ENCODE peak calls at places on chromosomes 16 and 17, in six cellular contexts. One of them, this sample, is unnamed.

GRCh38 chr17:45274033-45274432 is 12.1 kb upstream of the SPATA32 start:
- DNase-seq in SK-N-SH: no peak
- DNase-seq in PC-3: no peak
- DNase-seq in GM23338: no peak
- DNase-seq in MM.1S: no peak
- DNase-seq in neural progenitor cell: no peak
- DNase-seq in this sample: no peak

GRCh38 chr16:3023669-3024478 is at the start of the genes HCFC1R1 and THOC6:
- DNase-seq in neural progenitor cell: peak; percentile 99
- DNase-seq in SK-N-SH: peak; percentile 92
- DNase-seq in MM.1S: peak; percentile 99
- DNase-seq in PC-3: peak; percentile 96
- DNase-seq in GM23338: peak; percentile 100
- DNase-seq in this sample: peak; percentile 99

GRCh38 chr17:53032861-53033271 is 789.9 kb upstream of the KIF2B start:
- DNase-seq in PC-3: peak; percentile 60
- DNase-seq in neural progenitor cell: peak; percentile 87
- DNase-seq in SK-N-SH: peak; percentile 21
- DNase-seq in GM23338: peak; percentile 93
- DNase-seq in MM.1S: peak; percentile 79
- DNase-seq in this sample: peak; percentile 34

GRCh38 chr16:31475949-31476304 is 4.0 kb downstream of the TGFB1I1 start:
- DNase-seq in GM23338: peak; percentile 48
- DNase-seq in neural progenitor cell: no peak
- DNase-seq in MM.1S: no peak
- DNase-seq in PC-3: no peak
- DNase-seq in SK-N-SH: no peak
- DNase-seq in this sample: no peak

GRCh38 chr16:90078594-90078895 is 1.4 kb upstream of the PRDM7 start:
- DNase-seq in PC-3: no peak
- DNase-seq in GM23338: no peak
- DNase-seq in neural progenitor cell: no peak
- DNase-seq in SK-N-SH: no peak
- DNase-seq in MM.1S: no peak
- DNase-seq in this sample: no peak

GRCh38 chr17:59366773-59367656 is 35.6 kb downstream of the YPEL2 start:
- DNase-seq in MM.1S: no peak
- DNase-seq in PC-3: peak; percentile 60
- DNase-seq in SK-N-SH: no peak
- DNase-seq in GM23338: no peak
- DNase-seq in neural progenitor cell: no peak
- DNase-seq in this sample: no peak

GRCh38 chr16:72400257-72401078 is 228.5 kb upstream of the PMFBP1 start:
- DNase-seq in neural progenitor cell: peak; percentile 77
- DNase-seq in MM.1S: peak; percentile 31
- DNase-seq in PC-3: peak; percentile 58
- DNase-seq in SK-N-SH: peak; percentile 54
- DNase-seq in GM23338: peak; percentile 84
- DNase-seq in this sample: peak; percentile 60

GRCh38 chr16:12330977-12331376 is 354.4 kb downstream of the SNX29 start:
- DNase-seq in GM23338: no peak
- DNase-seq in MM.1S: no peak
- DNase-seq in PC-3: no peak
- DNase-seq in SK-N-SH: no peak
- DNase-seq in neural progenitor cell: no peak
- DNase-seq in this sample: no peak

GRCh38 chr17:77666881-77667395 is 291.6 kb upstream of the TNRC6C start:
- DNase-seq in PC-3: no peak
- DNase-seq in neural progenitor cell: no peak
- DNase-seq in SK-N-SH: no peak
- DNase-seq in GM23338: no peak
- DNase-seq in MM.1S: peak; percentile 93
- DNase-seq in this sample: peak; percentile 87

GRCh38 chr17:65727832-65728231 is 166.4 kb upstream of the AXIN2 start:
- DNase-seq in neural progenitor cell: no peak
- DNase-seq in PC-3: no peak
- DNase-seq in GM23338: no peak
- DNase-seq in MM.1S: no peak
- DNase-seq in SK-N-SH: no peak
- DNase-seq in this sample: no peak

GRCh38 chr16:84643677-84644076 is 4.6 kb upstream of the KLHL36 start:
- DNase-seq in MM.1S: peak; percentile 24
- DNase-seq in SK-N-SH: no peak
- DNase-seq in PC-3: no peak
- DNase-seq in GM23338: no peak
- DNase-seq in neural progenitor cell: no peak
- DNase-seq in this sample: peak; percentile 89
- H3K4me1 ChIP-seq in MM.1S: peaks cover 20% of the 10 kb centered on the region
- H3K4me1 ChIP-seq in SK-N-SH: peaks cover 20% of the 10 kb centered on the region
- H3K4me1 ChIP-seq in PC-3: peaks cover 25% of the 10 kb centered on the region
- H3K4me1 ChIP-seq in GM23338: no peaks in the 10 kb centered on the region
- H3K4me1 ChIP-seq in neural progenitor cell: no peaks in the 10 kb centered on the region
- H3K4me1 ChIP-seq in this sample: peaks cover 75% of the 10 kb centered on the region

GRCh38 chr17:7577327-7578199 is 1.9 kb upstream of the CD68 start:
- DNase-seq in neural progenitor cell: no peak
- DNase-seq in SK-N-SH: no peak
- DNase-seq in MM.1S: no peak
- DNase-seq in GM23338: no peak
- DNase-seq in PC-3: no peak
- DNase-seq in this sample: no peak

GRCh38 chr17:7580631-7581554 is 1.5 kb downstream of the CD68 start:
- DNase-seq in SK-N-SH: no peak
- DNase-seq in PC-3: no peak
- DNase-seq in neural progenitor cell: no peak
- DNase-seq in GM23338: peak; percentile 11
- DNase-seq in MM.1S: no peak
- DNase-seq in this sample: no peak

GRCh38 chr17:7582401-7583252 is 1.0 kb upstream of the MPDU1 start:
- DNase-seq in PC-3: no peak
- DNase-seq in MM.1S: no peak
- DNase-seq in SK-N-SH: no peak
- DNase-seq in neural progenitor cell: no peak
- DNase-seq in GM23338: peak; percentile 47
- DNase-seq in this sample: no peak

GRCh38 chr17:7579001-7579838 is at the start of gene CD68:
- DNase-seq in PC-3: peak; percentile 92
- DNase-seq in neural progenitor cell: no peak
- DNase-seq in GM23338: peak; percentile 73
- DNase-seq in SK-N-SH: peak; percentile 58
- DNase-seq in MM.1S: peak; percentile 81
- DNase-seq in this sample: peak; percentile 84

GRCh38 chr17:7579839-7580630 is 597 bp downstream of the CD68 start:
- DNase-seq in SK-N-SH: no peak
- DNase-seq in GM23338: no peak
- DNase-seq in MM.1S: peak; percentile 18
- DNase-seq in PC-3: no peak
- DNase-seq in neural progenitor cell: no peak
- DNase-seq in this sample: peak; percentile 28
- TF ChIP-seq EZH2phosphoT487 in SK-N-SH: no peak
- TF ChIP-seq EZH2phosphoT487 in GM23338: no peak
- TF ChIP-seq EZH2phosphoT487 in MM.1S: no peak
- TF ChIP-seq EZH2phosphoT487 in PC-3: no peak
- TF ChIP-seq EZH2phosphoT487 in neural progenitor cell: no peak
- TF ChIP-seq EZH2phosphoT487 in this sample: no peak

DNA sequence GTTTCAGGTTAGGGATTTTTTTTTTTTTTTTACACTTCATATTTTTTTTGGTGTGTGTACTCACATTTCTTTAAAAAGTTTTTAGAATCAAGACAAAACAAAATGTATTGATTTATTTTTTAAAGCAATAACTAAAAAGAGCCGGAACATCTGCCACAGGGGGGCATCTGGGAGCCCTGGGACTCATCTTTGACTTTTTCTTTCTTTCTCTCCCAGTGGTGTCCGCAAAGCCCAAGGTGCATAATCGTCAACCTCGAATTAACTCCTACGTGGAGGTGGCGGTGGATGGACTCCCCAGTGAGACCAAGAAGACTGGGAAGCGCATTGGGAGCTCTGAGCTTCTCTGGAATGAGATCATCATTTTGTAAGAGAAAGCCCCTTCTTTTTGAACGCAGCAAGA is 36.3 kb downstream of the WWP2 start:
- DNase-seq in GM23338: peak; percentile 43
- DNase-seq in SK-N-SH: no peak
- DNase-seq in PC-3: no peak
- DNase-seq in neural progenitor cell: peak; percentile 16
- DNase-seq in MM.1S: no peak
- DNase-seq in this sample: no peak
- TF ChIP-seq CTCF in GM23338: peak; percentile 53
- TF ChIP-seq CTCF in SK-N-SH: peak; percentile 51
- TF ChIP-seq CTCF in PC-3: peak; percentile 43
- TF ChIP-seq CTCF in neural progenitor cell: peak; percentile 49
- TF ChIP-seq CTCF in MM.1S: no peak
- TF ChIP-seq CTCF in this sample: peak; percentile 35

DNA sequence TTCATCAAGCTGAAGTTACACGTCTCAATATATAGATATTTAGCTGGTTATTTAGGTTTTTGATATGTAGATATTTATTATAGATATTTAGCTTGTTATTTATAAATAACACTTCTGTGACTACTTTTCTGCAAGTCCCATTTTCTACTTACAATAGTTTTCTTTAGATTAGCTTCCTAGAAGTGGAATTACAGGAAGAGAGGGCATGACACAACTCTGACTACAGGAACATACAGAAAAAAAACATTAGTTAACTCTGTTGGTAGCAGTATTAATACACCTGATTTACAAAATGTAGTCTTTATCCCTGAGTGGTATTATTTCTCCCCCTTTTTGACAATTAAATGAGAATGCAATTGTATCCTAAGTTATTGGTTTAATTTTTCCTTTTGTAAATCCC is 21.2 kb upstream of the CCL1 start:
- DNase-seq in MM.1S: no peak
- DNase-seq in SK-N-SH: no peak
- DNase-seq in PC-3: no peak
- DNase-seq in GM23338: no peak
- DNase-seq in neural progenitor cell: no peak
- DNase-seq in this sample: no peak
- H3K4me1 ChIP-seq in MM.1S: peaks cover 95% of the 10 kb centered on the region
- H3K4me1 ChIP-seq in SK-N-SH: peaks cover 3% of the 10 kb centered on the region
- H3K4me1 ChIP-seq in PC-3: no peaks in the 10 kb centered on the region
- H3K4me1 ChIP-seq in GM23338: no peaks in the 10 kb centered on the region
- H3K4me1 ChIP-seq in neural progenitor cell: no peaks in the 10 kb centered on the region
- H3K4me1 ChIP-seq in this sample: peaks cover 67% of the 10 kb centered on the region

GRCh38 chr16:30119428-30119827 is 3.6 kb downstream of the MAPK3 start:
- DNase-seq in neural progenitor cell: no peak
- DNase-seq in GM23338: no peak
- DNase-seq in MM.1S: no peak
- DNase-seq in SK-N-SH: no peak
- DNase-seq in PC-3: no peak
- DNase-seq in this sample: no peak

GRCh38 chr16:30124985-30125379 is 2.0 kb upstream of the MAPK3 start:
- DNase-seq in SK-N-SH: no peak
- DNase-seq in PC-3: no peak
- DNase-seq in GM23338: no peak
- DNase-seq in MM.1S: no peak
- DNase-seq in neural progenitor cell: no peak
- DNase-seq in this sample: no peak

GRCh38 chr16:30122621-30123160 is 329 bp downstream of the MAPK3 start:
- DNase-seq in neural progenitor cell: peak; percentile 77
- DNase-seq in MM.1S: no peak
- DNase-seq in SK-N-SH: no peak
- DNase-seq in PC-3: no peak
- DNase-seq in GM23338: peak; percentile 67
- DNase-seq in this sample: peak; percentile 16

GRCh38 chr16:30120340-30121105 is 2.5 kb downstream of the MAPK3 start:
- DNase-seq in GM23338: no peak
- DNase-seq in MM.1S: no peak
- DNase-seq in PC-3: peak; percentile 8
- DNase-seq in neural progenitor cell: no peak
- DNase-seq in SK-N-SH: no peak
- DNase-seq in this sample: no peak

GRCh38 chr16:30121741-30122620 is 1.0 kb downstream of the MAPK3 start:
- DNase-seq in SK-N-SH: peak; percentile 43
- DNase-seq in MM.1S: no peak
- DNase-seq in GM23338: no peak
- DNase-seq in neural progenitor cell: no peak
- DNase-seq in PC-3: no peak
- DNase-seq in this sample: no peak
- TF ChIP-seq EZH2phosphoT487 in SK-N-SH: no peak
- TF ChIP-seq EZH2phosphoT487 in MM.1S: no peak
- TF ChIP-seq EZH2phosphoT487 in GM23338: no peak
- TF ChIP-seq EZH2phosphoT487 in neural progenitor cell: no peak
- TF ChIP-seq EZH2phosphoT487 in PC-3: no peak
- TF ChIP-seq EZH2phosphoT487 in this sample: no peak

GRCh38 chr17:82917656-82918345 is 78.0 kb upstream of the ZNF750 start:
- DNase-seq in PC-3: peak; percentile 17
- DNase-seq in neural progenitor cell: peak; percentile 30
- DNase-seq in MM.1S: no peak
- DNase-seq in GM23338: peak; percentile 71
- DNase-seq in SK-N-SH: peak; percentile 83
- DNase-seq in this sample: peak; percentile 66
- TF ChIP-seq CTCF in PC-3: peak; percentile 58
- TF ChIP-seq CTCF in neural progenitor cell: peak; percentile 42
- TF ChIP-seq CTCF in MM.1S: no peak
- TF ChIP-seq CTCF in GM23338: peak; percentile 67
- TF ChIP-seq CTCF in SK-N-SH: peak; percentile 58
- TF ChIP-seq CTCF in this sample: peak; percentile 94

DNA sequence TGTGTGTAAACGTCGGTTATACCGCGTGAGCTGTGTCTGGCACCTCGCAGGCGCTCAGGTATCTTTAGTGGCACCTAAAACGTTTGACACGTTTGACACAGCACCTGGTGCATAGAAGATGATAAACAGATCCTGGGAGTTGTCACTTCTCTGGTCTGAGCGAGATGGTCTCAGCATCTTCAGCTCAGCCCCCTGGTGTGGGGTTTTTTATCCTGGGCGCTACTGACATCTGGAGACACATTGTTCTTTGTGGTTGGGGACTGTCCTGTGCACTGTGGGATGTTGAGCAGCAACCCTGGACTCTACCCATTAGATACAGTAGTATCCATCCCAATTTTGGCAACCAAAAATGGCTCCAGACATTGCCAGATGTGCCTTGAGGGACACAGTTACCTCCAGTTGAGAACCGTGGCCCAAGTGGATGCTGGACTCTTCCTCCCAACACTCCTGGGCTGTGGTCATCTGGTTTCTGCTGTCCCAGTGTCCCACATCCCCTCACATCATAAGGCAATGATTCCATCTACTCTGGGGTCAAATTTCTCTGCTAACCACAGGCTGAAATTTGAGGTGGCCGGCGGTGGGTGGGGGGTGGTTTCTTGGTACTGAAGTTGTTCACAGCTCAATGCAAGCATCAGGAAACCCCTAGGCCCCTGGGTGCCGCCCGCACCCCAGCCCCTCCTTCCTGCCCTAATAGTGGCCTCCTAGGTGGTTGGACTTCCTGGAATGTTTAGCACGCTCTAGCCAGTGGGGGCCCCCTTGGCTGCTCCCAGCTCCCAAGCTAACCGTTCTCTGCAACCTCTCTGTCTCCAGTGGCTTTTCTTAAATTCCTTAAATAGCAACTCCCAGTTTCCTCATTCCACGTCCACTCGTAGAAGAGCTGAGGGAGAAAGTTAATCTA is 124.7 kb downstream of the ABCC1 start:
- DNase-seq in GM23338: peak; percentile 79
- DNase-seq in neural progenitor cell: peak; percentile 62
- DNase-seq in MM.1S: no peak
- DNase-seq in SK-N-SH: no peak
- DNase-seq in PC-3: no peak
- DNase-seq in this sample: peak; percentile 20
- H3K4me1 ChIP-seq in GM23338: no peaks in the 10 kb centered on the region
- H3K4me1 ChIP-seq in neural progenitor cell: no peaks in the 10 kb centered on the region
- H3K4me1 ChIP-seq in MM.1S: no peaks in the 10 kb centered on the region
- H3K4me1 ChIP-seq in SK-N-SH: no peaks in the 10 kb centered on the region
- H3K4me1 ChIP-seq in PC-3: no peaks in the 10 kb centered on the region
- H3K4me1 ChIP-seq in this sample: peaks cover 19% of the 10 kb centered on the region

This sample was measured in OCI-LY7.